ENCODE peak calls at places on chromosomes 5 and 9, in nine cellular contexts. One of them, this sample, is unnamed.

GRCh38 chr9:20624201-20625002 is 2.1 kb upstream of the MLLT3 start:
- DNase-seq in ovary: peak
- DNase-seq in tibial nerve: no peak
- DNase-seq in sigmoid colon: peak
- DNase-seq in GM12878: peak
- DNase-seq in K562: no peak
- DNase-seq in stomach: peak
- DNase-seq in HepG2: peak
- DNase-seq in A549: peak
- DNase-seq in this sample: peak

GRCh38 chr9:115649991-115650472 is 503.6 kb upstream of the PAPPA start:
- DNase-seq in K562: no peak
- DNase-seq in tibial nerve: peak
- DNase-seq in stomach: peak
- DNase-seq in A549: no peak
- DNase-seq in sigmoid colon: peak
- DNase-seq in HepG2: peak
- DNase-seq in GM12878: no peak
- DNase-seq in ovary: no peak
- DNase-seq in this sample: peak

GRCh38 chr9:137074657-137075274 is 2.6 kb upstream of the UAP1L1 start:
- DNase-seq in tibial nerve: no peak
- DNase-seq in sigmoid colon: no peak
- DNase-seq in HepG2: no peak
- DNase-seq in stomach: no peak
- DNase-seq in A549: no peak
- DNase-seq in ovary: no peak
- DNase-seq in GM12878: no peak
- DNase-seq in K562: no peak
- DNase-seq in this sample: no peak

GRCh38 chr9:112544477-112544876 is 57.9 kb downstream of the KIAA1958 start:
- DNase-seq in sigmoid colon: no peak
- DNase-seq in ovary: no peak
- DNase-seq in K562: no peak
- DNase-seq in HepG2: no peak
- DNase-seq in GM12878: no peak
- DNase-seq in A549: no peak
- DNase-seq in tibial nerve: no peak
- DNase-seq in stomach: no peak
- DNase-seq in this sample: no peak

GRCh38 chr5:86917117-86917579 is 299.4 kb downstream of the COX7C start:
- DNase-seq in GM12878: no peak
- DNase-seq in tibial nerve: no peak
- DNase-seq in sigmoid colon: no peak
- DNase-seq in ovary: no peak
- DNase-seq in A549: peak
- DNase-seq in stomach: no peak
- DNase-seq in K562: no peak
- DNase-seq in HepG2: no peak
- DNase-seq in this sample: no peak

GRCh38 chr5:54702470-54702869 is 184.9 kb downstream of the SNX18 start:
- DNase-seq in tibial nerve: no peak
- DNase-seq in stomach: no peak
- DNase-seq in ovary: no peak
- DNase-seq in sigmoid colon: no peak
- DNase-seq in K562: no peak
- DNase-seq in HepG2: no peak
- DNase-seq in A549: no peak
- DNase-seq in GM12878: no peak
- DNase-seq in this sample: no peak

GRCh38 chr9:119185298-119185697 is 183.9 kb downstream of the BRINP1 start:
- DNase-seq in HepG2: no peak
- DNase-seq in tibial nerve: no peak
- DNase-seq in ovary: no peak
- DNase-seq in stomach: no peak
- DNase-seq in GM12878: no peak
- DNase-seq in A549: no peak
- DNase-seq in sigmoid colon: no peak
- DNase-seq in K562: no peak
- DNase-seq in this sample: no peak

GRCh38 chr5:159475026-159475425 is 144.7 kb upstream of the IL12B start:
- DNase-seq in stomach: no peak
- DNase-seq in A549: no peak
- DNase-seq in tibial nerve: no peak
- DNase-seq in GM12878: no peak
- DNase-seq in K562: no peak
- DNase-seq in HepG2: no peak
- DNase-seq in ovary: no peak
- DNase-seq in sigmoid colon: no peak
- DNase-seq in this sample: no peak

GRCh38 chr5:43973908-43974307 is 370.9 kb downstream of the NNT start:
- DNase-seq in sigmoid colon: no peak
- DNase-seq in GM12878: no peak
- DNase-seq in A549: no peak
- DNase-seq in stomach: no peak
- DNase-seq in ovary: no peak
- DNase-seq in tibial nerve: no peak
- DNase-seq in K562: no peak
- DNase-seq in HepG2: no peak
- DNase-seq in this sample: no peak

GRCh38 chr9:111925784-111926183 is 29.2 kb downstream of the UGCG start:
- DNase-seq in sigmoid colon: no peak
- DNase-seq in stomach: no peak
- DNase-seq in HepG2: no peak
- DNase-seq in ovary: no peak
- DNase-seq in K562: no peak
- DNase-seq in GM12878: no peak
- DNase-seq in tibial nerve: no peak
- DNase-seq in A549: no peak
- DNase-seq in this sample: no peak

DNA sequence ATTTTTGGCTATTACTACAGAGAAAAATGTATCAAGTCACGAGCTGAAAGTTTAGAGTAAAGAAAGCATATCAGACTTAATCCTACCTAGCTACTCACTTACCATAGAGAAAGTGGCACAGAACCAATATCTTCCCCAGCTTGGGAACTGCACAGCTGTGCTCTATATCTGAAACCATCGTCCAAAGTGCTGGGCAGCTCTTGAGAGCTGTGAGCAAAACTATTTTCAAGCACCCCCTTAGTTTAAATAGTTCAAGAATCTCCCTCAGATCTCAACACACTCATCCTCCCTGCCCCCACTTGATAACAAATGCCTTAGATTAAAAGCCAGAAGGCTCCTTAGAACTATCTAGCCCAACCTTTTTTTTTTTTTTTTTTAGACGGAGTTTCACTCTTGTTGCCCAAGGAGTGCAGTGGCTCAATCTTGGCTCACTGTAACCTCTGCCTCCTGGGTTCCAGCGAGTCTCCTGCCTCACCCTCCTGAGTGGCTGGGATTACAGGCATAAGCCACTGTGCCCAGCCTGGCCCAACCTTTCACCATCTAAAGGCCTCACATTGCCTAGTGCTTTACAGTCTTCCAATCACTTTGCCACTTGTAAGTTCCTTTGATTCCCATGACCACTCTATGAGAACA is 94.2 kb upstream of the APC start:
- DNase-seq in stomach: no peak
- DNase-seq in sigmoid colon: no peak
- DNase-seq in tibial nerve: no peak
- DNase-seq in K562: no peak
- DNase-seq in GM12878: no peak
- DNase-seq in ovary: no peak
- DNase-seq in HepG2: no peak
- DNase-seq in A549: no peak
- DNase-seq in this sample: no peak
- TF ChIP-seq EP300 in stomach: no peak
- TF ChIP-seq EP300 in sigmoid colon: no peak
- TF ChIP-seq EP300 in tibial nerve: no peak
- TF ChIP-seq EP300 in K562: no peak
- TF ChIP-seq EP300 in GM12878: no peak
- TF ChIP-seq EP300 in ovary: no peak
- TF ChIP-seq EP300 in HepG2: no peak
- TF ChIP-seq EP300 in A549: no peak
- TF ChIP-seq EP300 in this sample: no peak

GRCh38 chr5:21063146-21063545 is 1075.1 kb upstream of the CDH18 start:
- DNase-seq in ovary: no peak
- DNase-seq in HepG2: no peak
- DNase-seq in tibial nerve: no peak
- DNase-seq in K562: no peak
- DNase-seq in stomach: no peak
- DNase-seq in A549: no peak
- DNase-seq in sigmoid colon: no peak
- DNase-seq in GM12878: no peak
- DNase-seq in this sample: no peak

DNA sequence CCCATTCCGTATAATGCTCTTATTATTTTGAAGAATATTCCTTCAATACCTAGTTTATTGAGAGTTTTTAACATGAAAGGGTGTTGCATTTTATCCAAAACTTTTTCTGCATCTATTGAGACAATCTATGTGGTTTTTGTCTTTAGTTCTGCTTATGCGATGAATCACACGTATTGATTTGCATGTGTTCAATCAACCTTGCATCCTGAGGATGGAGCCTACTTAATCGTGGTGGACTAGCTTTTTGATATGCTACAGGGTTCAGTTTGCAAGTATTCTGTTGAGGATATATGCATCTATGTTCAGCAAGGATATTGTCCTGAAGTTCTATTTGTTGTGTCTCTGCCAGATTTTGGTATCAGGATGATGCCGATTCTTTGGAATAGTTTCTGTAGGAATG is 1070.3 kb upstream of the CDH18 start:
- DNase-seq in stomach: no peak
- DNase-seq in sigmoid colon: no peak
- DNase-seq in GM12878: peak
- DNase-seq in A549: no peak
- DNase-seq in K562: no peak
- DNase-seq in tibial nerve: no peak
- DNase-seq in HepG2: no peak
- DNase-seq in ovary: no peak
- DNase-seq in this sample: no peak
- TF ChIP-seq EP300 in stomach: no peak
- TF ChIP-seq EP300 in sigmoid colon: no peak
- TF ChIP-seq EP300 in GM12878: no peak
- TF ChIP-seq EP300 in A549: no peak
- TF ChIP-seq EP300 in K562: no peak
- TF ChIP-seq EP300 in tibial nerve: no peak
- TF ChIP-seq EP300 in HepG2: no peak
- TF ChIP-seq EP300 in ovary: no peak
- TF ChIP-seq EP300 in this sample: no peak

GRCh38 chr5:1293416-1293996 is 1.4 kb downstream of the TERT start:
- DNase-seq in stomach: no peak
- DNase-seq in sigmoid colon: no peak
- DNase-seq in ovary: no peak
- DNase-seq in GM12878: no peak
- DNase-seq in HepG2: no peak
- DNase-seq in A549: no peak
- DNase-seq in K562: no peak
- DNase-seq in tibial nerve: no peak
- DNase-seq in this sample: no peak

GRCh38 chr5:1294839-1295649 is at the start of gene TERT:
- DNase-seq in ovary: peak
- DNase-seq in K562: peak
- DNase-seq in A549: peak
- DNase-seq in sigmoid colon: peak
- DNase-seq in HepG2: no peak
- DNase-seq in tibial nerve: no peak
- DNase-seq in stomach: peak
- DNase-seq in GM12878: no peak
- DNase-seq in this sample: peak

GRCh38 chr5:1292846-1293415 is 1.9 kb downstream of the TERT start:
- DNase-seq in HepG2: no peak
- DNase-seq in GM12878: no peak
- DNase-seq in stomach: no peak
- DNase-seq in K562: no peak
- DNase-seq in tibial nerve: no peak
- DNase-seq in sigmoid colon: peak
- DNase-seq in A549: no peak
- DNase-seq in ovary: peak
- DNase-seq in this sample: no peak

GRCh38 chr5:1295650-1296037 is 776 bp upstream of the TERT start:
- DNase-seq in tibial nerve: no peak
- DNase-seq in stomach: no peak
- DNase-seq in sigmoid colon: peak
- DNase-seq in K562: no peak
- DNase-seq in ovary: peak
- DNase-seq in A549: no peak
- DNase-seq in HepG2: no peak
- DNase-seq in GM12878: no peak
- DNase-seq in this sample: no peak

GRCh38 chr5:1293997-1294838 is 650 bp downstream of the TERT start:
- DNase-seq in K562: peak
- DNase-seq in stomach: peak
- DNase-seq in GM12878: no peak
- DNase-seq in sigmoid colon: peak
- DNase-seq in tibial nerve: no peak
- DNase-seq in A549: peak
- DNase-seq in HepG2: no peak
- DNase-seq in ovary: peak
- DNase-seq in this sample: no peak
- TF ChIP-seq EP300 in K562: no peak
- TF ChIP-seq EP300 in stomach: no peak
- TF ChIP-seq EP300 in GM12878: no peak
- TF ChIP-seq EP300 in sigmoid colon: no peak
- TF ChIP-seq EP300 in tibial nerve: no peak
- TF ChIP-seq EP300 in A549: no peak
- TF ChIP-seq EP300 in HepG2: no peak
- TF ChIP-seq EP300 in ovary: no peak
- TF ChIP-seq EP300 in this sample: no peak

GRCh38 chr5:107580902-107581823 is 89.6 kb downstream of the EFNA5 start:
- DNase-seq in K562: no peak
- DNase-seq in A549: no peak
- DNase-seq in stomach: no peak
- DNase-seq in GM12878: no peak
- DNase-seq in tibial nerve: no peak
- DNase-seq in HepG2: no peak
- DNase-seq in sigmoid colon: no peak
- DNase-seq in ovary: no peak
- DNase-seq in this sample: no peak
- TF ChIP-seq EP300 in K562: no peak
- TF ChIP-seq EP300 in A549: no peak
- TF ChIP-seq EP300 in stomach: no peak
- TF ChIP-seq EP300 in GM12878: no peak
- TF ChIP-seq EP300 in tibial nerve: no peak
- TF ChIP-seq EP300 in HepG2: no peak
- TF ChIP-seq EP300 in sigmoid colon: no peak
- TF ChIP-seq EP300 in ovary: no peak
- TF ChIP-seq EP300 in this sample: no peak